ENCODE peak calls at places on chromosomes 13 and 19, in seven cellular contexts. Q is lower lobe of right lung, J is neural progenitor cell, Y is breast epithelium, V is nephron progenitor cell, I is cardiac muscle cell, D is choroid plexus epithelial cell. R is an unnamed sample.

GRCh38 chr13:96011291-96011875 is 41.8 kb downstream of the UGGT2 start:
- DNase-seq in Q (no peak), J (no peak), Y (no peak), V (no peak), I (peak), D (no peak), R (no peak)

GRCh38 chr13:102798653-102799543 is at the start of the genes BIVM and POGLUT2:
- DNase-seq in Q (peak), J (peak), Y (peak), V (peak), I (peak), D (peak), R (peak)

GRCh38 chr13:37138917-37139316 is 33.5 kb upstream of the CSNK1A1L start:
- DNase-seq in Q (no peak), J (no peak), Y (no peak), V (no peak), I (no peak), D (no peak), R (no peak)

GRCh38 chr13:101144808-101145419 is 271.4 kb downstream of the NALCN start:
- DNase-seq in Q (no peak), J (peak), Y (no peak), V (peak), I (peak), D (peak), R (no peak)

GRCh38 chr19:36115453-36116343 is at the start of gene TBCB:
- DNase-seq in Q (peak), J (peak), Y (peak), V (peak), I (peak), D (peak), R (no peak)

GRCh38 chr13:52998290-52998876 is 30.2 kb upstream of the OLFM4 start:
- DNase-seq in Q (no peak), J (no peak), Y (no peak), V (no peak), I (no peak), D (no peak), R (no peak)

GRCh38 chr19:45250832-45251451 is at the start of gene MARK4:
- DNase-seq in Q (peak), J (peak), Y (no peak), V (peak), I (peak), D (peak), R (peak)

GRCh38 chr19:1161716-1162115 is 12.4 kb downstream of the SBNO2 start:
- DNase-seq in Q (peak), J (no peak), Y (no peak), V (no peak), I (peak), D (peak), R (no peak)

GRCh38 chr13:28513745-28514144 is 18.8 kb upstream of the FLT1 start:
- DNase-seq in Q (no peak), J (no peak), Y (no peak), V (no peak), I (no peak), D (no peak), R (no peak)

GRCh38 chr19:35908977-35909683 is 1.0 kb upstream of the TYROBP start:
- DNase-seq in Q (peak), J (no peak), Y (no peak), V (no peak), I (no peak), D (no peak), R (peak)

GRCh38 chr13:98509271-98510155 is 67.4 kb downstream of the STK24 start:
- DNase-seq in Q (peak), J (no peak), Y (no peak), V (no peak), I (peak), D (peak), R (no peak)

GRCh38 chr19:58086825-58087710 is 11.0 kb downstream of the ZSCAN18 start:
- DNase-seq in Q (no peak), J (no peak), Y (no peak), V (no peak), I (no peak), D (no peak), R (no peak)

GRCh38 chr19:9406798-9407352 is 28.5 kb downstream of the ZNF266 start:
- DNase-seq in Q (peak), J (no peak), Y (no peak), V (no peak), I (peak), D (peak), R (peak)

GRCh38 chr13:37290691-37291090 is 185.2 kb upstream of the CSNK1A1L start:
- DNase-seq in Q (no peak), J (no peak), Y (no peak), V (no peak), I (no peak), D (no peak), R (no peak)

GRCh38 chr19:1813837-1814217 is 1.8 kb upstream of the ATP8B3 start:
- DNase-seq in Q (no peak), J (no peak), Y (no peak), V (no peak), I (no peak), D (no peak), R (no peak)

GRCh38 chr19:17496337-17496997 is 15.0 kb upstream of the PGLS start:
- DNase-seq in Q (peak), J (peak), Y (no peak), V (peak), I (peak), D (peak), R (peak)

GRCh38 chr19:14406645-14407331 is 12.4 kb downstream of the DDX39A start:
- DNase-seq in Q (no peak), J (no peak), Y (no peak), V (no peak), I (no peak), D (no peak), R (no peak)

GRCh38 chr19:47187023-47187655 is 43.9 kb downstream of the BBC3 start:
- DNase-seq in Q (no peak), J (no peak), Y (no peak), V (no peak), I (no peak), D (no peak), R (no peak)

GRCh38 chr13:42119875-42120274 is 71.4 kb downstream of the DGKH start:
- DNase-seq in Q (no peak), J (no peak), Y (no peak), V (no peak), I (no peak), D (peak), R (no peak)

GRCh38 chr19:42115219-42115618 is 17.0 kb downstream of the POU2F2 start:
- DNase-seq in Q (no peak), J (no peak), Y (no peak), V (no peak), I (peak), D (peak), R (no peak)

DNA sequence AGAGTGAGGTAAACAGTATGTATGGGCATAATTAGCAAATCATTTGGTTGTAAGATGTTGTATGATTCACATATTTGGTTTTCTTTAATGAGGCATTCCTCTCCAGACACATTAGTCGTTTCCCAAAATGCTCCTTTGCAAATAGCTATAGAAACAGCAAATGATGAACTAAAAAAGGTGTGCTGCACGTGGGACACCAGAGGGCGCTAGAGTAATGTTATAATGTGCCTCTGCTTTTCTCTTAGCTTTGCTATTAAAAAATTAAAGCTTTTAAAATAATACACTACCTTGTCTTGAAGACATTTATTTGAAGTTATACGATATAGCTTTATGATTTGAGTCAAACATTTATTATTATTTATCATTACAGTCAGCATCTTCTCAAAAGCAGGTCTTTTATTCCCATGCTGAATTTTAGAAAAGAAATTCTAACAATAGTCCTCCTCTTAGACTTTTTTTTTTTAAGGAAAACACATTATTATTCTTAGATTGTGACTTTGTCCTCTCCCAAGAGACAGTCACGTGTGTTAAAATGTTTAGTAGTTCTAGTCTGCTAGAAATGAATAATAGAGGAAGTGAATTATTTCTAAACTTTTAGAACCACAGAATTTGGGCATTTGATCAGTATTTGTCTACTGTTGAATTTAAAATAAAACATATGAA is 121.6 kb upstream of the FRY start:
- DNase-seq in Q (no peak), J (peak), Y (no peak), V (peak), I (peak), D (peak), R (no peak)
- TF ChIP-seq CTCF in Q (peak), J (peak), Y (peak), V (peak), I (peak), D (peak), R (peak)

GRCh38 chr13:45365558-45365885 is 24.5 kb upstream of the TPT1 start:
- DNase-seq in Q (no peak), J (no peak), Y (no peak), V (no peak), I (no peak), D (no peak), R (no peak)

GRCh38 chr13:45364876-45365557 is 24.0 kb upstream of the TPT1 start:
- DNase-seq in Q (no peak), J (no peak), Y (no peak), V (no peak), I (no peak), D (no peak), R (no peak)

GRCh38 chr13:45367358-45367757 is 26.4 kb upstream of the TPT1 start:
- DNase-seq in Q (peak), J (no peak), Y (no peak), V (no peak), I (peak), D (peak), R (peak)

GRCh38 chr13:45361596-45362206 is 20.7 kb upstream of the TPT1 start:
- DNase-seq in Q (no peak), J (no peak), Y (peak), V (no peak), I (no peak), D (no peak), R (no peak)

GRCh38 chr13:45362939-45363338 is 22.0 kb upstream of the TPT1 start:
- DNase-seq in Q (no peak), J (peak), Y (peak), V (no peak), I (no peak), D (no peak), R (no peak)
- TF ChIP-seq CTCF in Q (no peak), J (peak), Y (no peak), V (no peak), I (no peak), D (no peak), R (no peak)

DNA sequence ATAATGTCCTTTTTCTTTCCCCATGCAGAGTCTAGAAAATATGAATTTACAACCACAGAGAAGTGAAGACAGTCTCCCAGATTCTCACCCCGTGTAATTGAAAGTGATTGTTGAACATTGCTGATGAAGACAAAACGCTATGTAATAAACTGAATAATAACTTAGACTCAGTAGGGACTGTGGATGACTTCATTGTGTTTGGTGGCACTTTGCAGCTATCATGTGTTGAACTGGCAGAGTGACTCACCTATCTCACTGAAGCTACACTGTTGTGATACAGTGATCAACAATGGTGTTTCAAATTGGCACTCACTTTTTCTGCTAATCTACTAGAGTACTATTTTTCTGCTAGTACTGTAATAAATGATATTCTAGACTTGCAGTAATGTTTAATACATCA is 261.3 kb downstream of the DACH1 start:
- DNase-seq in Q (no peak), J (no peak), Y (no peak), V (no peak), I (no peak), D (no peak), R (no peak)
- TF ChIP-seq CTCF in Q (no peak), J (no peak), Y (no peak), V (no peak), I (no peak), D (no peak), R (no peak)

DNA sequence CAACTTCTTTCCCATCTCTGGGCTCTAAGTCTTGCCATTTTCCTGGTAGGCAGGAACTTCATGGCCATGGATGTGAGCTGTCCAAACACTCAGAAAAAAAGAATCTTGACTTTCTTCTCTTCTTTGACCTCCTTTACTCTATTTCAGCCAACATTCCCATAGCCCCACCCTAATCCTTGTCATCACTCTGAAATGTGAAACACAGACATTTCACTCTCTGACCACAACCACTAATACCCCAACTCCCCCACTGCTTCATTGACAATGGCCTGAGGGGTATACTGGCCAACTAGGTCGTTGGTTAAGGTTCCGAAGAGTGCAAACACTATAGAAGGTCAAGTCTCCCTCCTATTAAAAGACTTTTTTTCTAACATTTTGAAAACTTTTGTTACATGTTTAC is 4.7 kb upstream of the CYP2A13 start:
- DNase-seq in Q (no peak), J (no peak), Y (no peak), V (no peak), I (no peak), D (no peak), R (no peak)
- TF ChIP-seq CTCF in Q (no peak), J (no peak), Y (no peak), V (no peak), I (no peak), D (no peak), R (no peak)